ENCODE peak calls at places on chromosomes 11 and 22, in six cellular contexts. One of them, this sample, is unnamed.

GRCh38 chr22:31329029-31329428 is 17.1 kb downstream of the PATZ1 start:
- DNase-seq in activated CD4-positive, alpha-beta memory T cell treated with anti-CD3 and anti-CD28 coated beads for 36 hours: no peak
- DNase-seq in sigmoid colon: no peak
- DNase-seq in SK-MEL-5: no peak
- DNase-seq in suprapubic skin: no peak
- DNase-seq in heart right ventricle: no peak
- DNase-seq in this sample: no peak

GRCh38 chr11:128308793-128309192 is 278.6 kb downstream of the ETS1 start:
- DNase-seq in activated CD4-positive, alpha-beta memory T cell treated with anti-CD3 and anti-CD28 coated beads for 36 hours: no peak
- DNase-seq in sigmoid colon: no peak
- DNase-seq in SK-MEL-5: no peak
- DNase-seq in suprapubic skin: no peak
- DNase-seq in heart right ventricle: no peak
- DNase-seq in this sample: no peak

GRCh38 chr11:11620251-11620965 is 1.4 kb downstream of the GALNT18 start:
- DNase-seq in activated CD4-positive, alpha-beta memory T cell treated with anti-CD3 and anti-CD28 coated beads for 36 hours: no peak
- DNase-seq in sigmoid colon: peak
- DNase-seq in SK-MEL-5: no peak
- DNase-seq in suprapubic skin: peak
- DNase-seq in heart right ventricle: peak
- DNase-seq in this sample: peak

GRCh38 chr11:36404831-36405230 is 105.2 kb downstream of the TRAF6 start:
- DNase-seq in activated CD4-positive, alpha-beta memory T cell treated with anti-CD3 and anti-CD28 coated beads for 36 hours: no peak
- DNase-seq in sigmoid colon: no peak
- DNase-seq in SK-MEL-5: no peak
- DNase-seq in suprapubic skin: no peak
- DNase-seq in heart right ventricle: no peak
- DNase-seq in this sample: no peak

GRCh38 chr11:103659138-103659734 is 377.2 kb upstream of the DDI1 start:
- DNase-seq in activated CD4-positive, alpha-beta memory T cell treated with anti-CD3 and anti-CD28 coated beads for 36 hours: no peak
- DNase-seq in sigmoid colon: no peak
- DNase-seq in SK-MEL-5: peak
- DNase-seq in suprapubic skin: no peak
- DNase-seq in heart right ventricle: no peak
- DNase-seq in this sample: no peak

GRCh38 chr22:49724030-49724892 is 103.4 kb downstream of the BRD1 start:
- DNase-seq in activated CD4-positive, alpha-beta memory T cell treated with anti-CD3 and anti-CD28 coated beads for 36 hours: peak
- DNase-seq in sigmoid colon: no peak
- DNase-seq in SK-MEL-5: no peak
- DNase-seq in suprapubic skin: no peak
- DNase-seq in heart right ventricle: no peak
- DNase-seq in this sample: no peak

GRCh38 chr11:103397369-103397768 is 288.1 kb downstream of the DYNC2H1 start:
- DNase-seq in activated CD4-positive, alpha-beta memory T cell treated with anti-CD3 and anti-CD28 coated beads for 36 hours: no peak
- DNase-seq in sigmoid colon: no peak
- DNase-seq in SK-MEL-5: no peak
- DNase-seq in suprapubic skin: no peak
- DNase-seq in heart right ventricle: no peak
- DNase-seq in this sample: no peak

GRCh38 chr22:45640291-45640940 is 31.2 kb upstream of the ATXN10 start:
- DNase-seq in activated CD4-positive, alpha-beta memory T cell treated with anti-CD3 and anti-CD28 coated beads for 36 hours: no peak
- DNase-seq in sigmoid colon: no peak
- DNase-seq in SK-MEL-5: no peak
- DNase-seq in suprapubic skin: no peak
- DNase-seq in heart right ventricle: no peak
- DNase-seq in this sample: no peak

GRCh38 chr11:45259607-45260006 is 26.5 kb downstream of the SYT13 start:
- DNase-seq in activated CD4-positive, alpha-beta memory T cell treated with anti-CD3 and anti-CD28 coated beads for 36 hours: no peak
- DNase-seq in sigmoid colon: no peak
- DNase-seq in SK-MEL-5: no peak
- DNase-seq in suprapubic skin: no peak
- DNase-seq in heart right ventricle: no peak
- DNase-seq in this sample: no peak

GRCh38 chr22:48897959-48898358 is 929.7 kb downstream of the BRD1 start:
- DNase-seq in activated CD4-positive, alpha-beta memory T cell treated with anti-CD3 and anti-CD28 coated beads for 36 hours: peak
- DNase-seq in sigmoid colon: peak
- DNase-seq in SK-MEL-5: no peak
- DNase-seq in suprapubic skin: no peak
- DNase-seq in heart right ventricle: no peak
- DNase-seq in this sample: no peak

GRCh38 chr22:37273846-37274225 is 8.5 kb upstream of the CYTH4 start:
- DNase-seq in activated CD4-positive, alpha-beta memory T cell treated with anti-CD3 and anti-CD28 coated beads for 36 hours: no peak
- DNase-seq in sigmoid colon: no peak
- DNase-seq in SK-MEL-5: no peak
- DNase-seq in suprapubic skin: no peak
- DNase-seq in heart right ventricle: no peak
- DNase-seq in this sample: no peak

GRCh38 chr11:108863528-108863927 is 198.7 kb downstream of the DDX10 start:
- DNase-seq in activated CD4-positive, alpha-beta memory T cell treated with anti-CD3 and anti-CD28 coated beads for 36 hours: no peak
- DNase-seq in sigmoid colon: no peak
- DNase-seq in SK-MEL-5: no peak
- DNase-seq in suprapubic skin: no peak
- DNase-seq in heart right ventricle: no peak
- DNase-seq in this sample: no peak

GRCh38 chr11:70727021-70727420 is 328.7 kb downstream of the CTTN start:
- DNase-seq in activated CD4-positive, alpha-beta memory T cell treated with anti-CD3 and anti-CD28 coated beads for 36 hours: no peak
- DNase-seq in sigmoid colon: no peak
- DNase-seq in SK-MEL-5: no peak
- DNase-seq in suprapubic skin: no peak
- DNase-seq in heart right ventricle: no peak
- DNase-seq in this sample: no peak

GRCh38 chr11:117089685-117090084 is 8.5 kb downstream of the SIK3 start:
- DNase-seq in activated CD4-positive, alpha-beta memory T cell treated with anti-CD3 and anti-CD28 coated beads for 36 hours: no peak
- DNase-seq in sigmoid colon: no peak
- DNase-seq in SK-MEL-5: no peak
- DNase-seq in suprapubic skin: no peak
- DNase-seq in heart right ventricle: no peak
- DNase-seq in this sample: no peak

GRCh38 chr11:124740277-124740882 is 638 bp downstream of the NRGN start:
- DNase-seq in activated CD4-positive, alpha-beta memory T cell treated with anti-CD3 and anti-CD28 coated beads for 36 hours: peak
- DNase-seq in sigmoid colon: no peak
- DNase-seq in SK-MEL-5: peak
- DNase-seq in suprapubic skin: peak
- DNase-seq in heart right ventricle: peak
- DNase-seq in this sample: no peak

GRCh38 chr22:17536269-17536668 is 27.0 kb upstream of the SLC25A18 start:
- DNase-seq in activated CD4-positive, alpha-beta memory T cell treated with anti-CD3 and anti-CD28 coated beads for 36 hours: no peak
- DNase-seq in sigmoid colon: no peak
- DNase-seq in SK-MEL-5: no peak
- DNase-seq in suprapubic skin: no peak
- DNase-seq in heart right ventricle: no peak
- DNase-seq in this sample: no peak

GRCh38 chr11:5043385-5043784 is 2.9 kb upstream of the OR52J3 start:
- DNase-seq in activated CD4-positive, alpha-beta memory T cell treated with anti-CD3 and anti-CD28 coated beads for 36 hours: no peak
- DNase-seq in sigmoid colon: no peak
- DNase-seq in SK-MEL-5: no peak
- DNase-seq in suprapubic skin: no peak
- DNase-seq in heart right ventricle: no peak
- DNase-seq in this sample: no peak

GRCh38 chr11:72039108-72039850 is 40.6 kb downstream of the IL18BP start:
- DNase-seq in activated CD4-positive, alpha-beta memory T cell treated with anti-CD3 and anti-CD28 coated beads for 36 hours: no peak
- DNase-seq in sigmoid colon: no peak
- DNase-seq in SK-MEL-5: no peak
- DNase-seq in suprapubic skin: no peak
- DNase-seq in heart right ventricle: peak
- DNase-seq in this sample: no peak

GRCh38 chr11:3942160-3942955 is 86.9 kb downstream of the STIM1 start:
- DNase-seq in activated CD4-positive, alpha-beta memory T cell treated with anti-CD3 and anti-CD28 coated beads for 36 hours: peak
- DNase-seq in sigmoid colon: no peak
- DNase-seq in SK-MEL-5: no peak
- DNase-seq in suprapubic skin: no peak
- DNase-seq in heart right ventricle: no peak
- DNase-seq in this sample: no peak

GRCh38 chr11:72841397-72841796 is 27.2 kb downstream of the ATG16L2 start:
- DNase-seq in activated CD4-positive, alpha-beta memory T cell treated with anti-CD3 and anti-CD28 coated beads for 36 hours: no peak
- DNase-seq in sigmoid colon: no peak
- DNase-seq in SK-MEL-5: no peak
- DNase-seq in suprapubic skin: no peak
- DNase-seq in heart right ventricle: no peak
- DNase-seq in this sample: no peak

GRCh38 chr22:49398646-49399045 is 429.0 kb downstream of the BRD1 start:
- DNase-seq in activated CD4-positive, alpha-beta memory T cell treated with anti-CD3 and anti-CD28 coated beads for 36 hours: no peak
- DNase-seq in sigmoid colon: no peak
- DNase-seq in SK-MEL-5: no peak
- DNase-seq in suprapubic skin: peak
- DNase-seq in heart right ventricle: no peak
- DNase-seq in this sample: no peak

GRCh38 chr11:2387266-2387982 is 10.3 kb downstream of the CD81 start:
- DNase-seq in activated CD4-positive, alpha-beta memory T cell treated with anti-CD3 and anti-CD28 coated beads for 36 hours: peak
- DNase-seq in sigmoid colon: no peak
- DNase-seq in SK-MEL-5: no peak
- DNase-seq in suprapubic skin: no peak
- DNase-seq in heart right ventricle: no peak
- DNase-seq in this sample: no peak

GRCh38 chr11:96014234-96014633 is 90.3 kb upstream of the MTMR2 start:
- DNase-seq in activated CD4-positive, alpha-beta memory T cell treated with anti-CD3 and anti-CD28 coated beads for 36 hours: peak
- DNase-seq in sigmoid colon: no peak
- DNase-seq in SK-MEL-5: peak
- DNase-seq in suprapubic skin: no peak
- DNase-seq in heart right ventricle: no peak
- DNase-seq in this sample: no peak

GRCh38 chr11:82988936-82989627 is 82.6 kb downstream of the RAB30 start:
- DNase-seq in activated CD4-positive, alpha-beta memory T cell treated with anti-CD3 and anti-CD28 coated beads for 36 hours: no peak
- DNase-seq in sigmoid colon: no peak
- DNase-seq in SK-MEL-5: peak
- DNase-seq in suprapubic skin: no peak
- DNase-seq in heart right ventricle: no peak
- DNase-seq in this sample: no peak

GRCh38 chr22:25232301-25232700 is 12.9 kb downstream of the CRYBB2 start:
- DNase-seq in activated CD4-positive, alpha-beta memory T cell treated with anti-CD3 and anti-CD28 coated beads for 36 hours: no peak
- DNase-seq in sigmoid colon: no peak
- DNase-seq in SK-MEL-5: no peak
- DNase-seq in suprapubic skin: no peak
- DNase-seq in heart right ventricle: no peak
- DNase-seq in this sample: no peak